ENCODE peak calls at places on chromosomes 12 and 14, in seven cellular contexts. One of them, this sample, is unnamed.

GRCh38 chr12:109645194-109645593 is 68.4 kb upstream of the FAM222A start:
- DNase-seq in T follicular helper cell: no peak
- DNase-seq in kidney tubule cell: no peak
- DNase-seq in cardiac muscle cell: no peak
- DNase-seq in SW 1271: no peak
- DNase-seq in glutamatergic neuron: no peak
- DNase-seq in left ventricle myocardium inferior: no peak
- DNase-seq in this sample: no peak

GRCh38 chr12:85002778-85003296 is 33.2 kb downstream of the TSPAN19 start:
- DNase-seq in T follicular helper cell: no peak
- DNase-seq in kidney tubule cell: no peak
- DNase-seq in cardiac muscle cell: no peak
- DNase-seq in SW 1271: no peak
- DNase-seq in glutamatergic neuron: no peak
- DNase-seq in left ventricle myocardium inferior: no peak
- DNase-seq in this sample: no peak

GRCh38 chr12:90940872-90941499 is 14.0 kb downstream of the CCER1 start:
- DNase-seq in T follicular helper cell: no peak
- DNase-seq in kidney tubule cell: peak; percentile 63
- DNase-seq in cardiac muscle cell: peak; percentile 67
- DNase-seq in SW 1271: peak; percentile 3
- DNase-seq in glutamatergic neuron: no peak
- DNase-seq in left ventricle myocardium inferior: no peak
- DNase-seq in this sample: no peak

GRCh38 chr14:58898655-58899316 is 261.0 kb downstream of the DACT1 start:
- DNase-seq in T follicular helper cell: no peak
- DNase-seq in kidney tubule cell: peak; percentile 96
- DNase-seq in cardiac muscle cell: no peak
- DNase-seq in SW 1271: no peak
- DNase-seq in glutamatergic neuron: no peak
- DNase-seq in left ventricle myocardium inferior: no peak
- DNase-seq in this sample: no peak

GRCh38 chr12:113142173-113142885 is 6.8 kb upstream of the RASAL1 start:
- DNase-seq in T follicular helper cell: no peak
- DNase-seq in kidney tubule cell: peak; percentile 41
- DNase-seq in cardiac muscle cell: no peak
- DNase-seq in SW 1271: no peak
- DNase-seq in glutamatergic neuron: no peak
- DNase-seq in left ventricle myocardium inferior: peak; percentile 44
- DNase-seq in this sample: no peak

GRCh38 chr12:103181366-103182152 is 224.1 kb downstream of the ASCL1 start:
- DNase-seq in T follicular helper cell: no peak
- DNase-seq in kidney tubule cell: no peak
- DNase-seq in cardiac muscle cell: no peak
- DNase-seq in SW 1271: no peak
- DNase-seq in glutamatergic neuron: no peak
- DNase-seq in left ventricle myocardium inferior: no peak
- DNase-seq in this sample: no peak

GRCh38 chr14:22319526-22320352 is 269.3 kb downstream of the DAD1 start:
- DNase-seq in T follicular helper cell: no peak
- DNase-seq in kidney tubule cell: peak; percentile 59
- DNase-seq in cardiac muscle cell: peak; percentile 59
- DNase-seq in SW 1271: peak; percentile 18
- DNase-seq in glutamatergic neuron: peak; percentile 51
- DNase-seq in left ventricle myocardium inferior: no peak
- DNase-seq in this sample: peak; percentile 30

GRCh38 chr12:104573-105081 is 38.1 kb downstream of the IQSEC3 start:
- DNase-seq in T follicular helper cell: no peak
- DNase-seq in kidney tubule cell: peak; percentile 25
- DNase-seq in cardiac muscle cell: no peak
- DNase-seq in SW 1271: no peak
- DNase-seq in glutamatergic neuron: no peak
- DNase-seq in left ventricle myocardium inferior: no peak
- DNase-seq in this sample: peak; percentile 61

GRCh38 chr12:93050026-93050747 is 121.1 kb upstream of the EEA1 start:
- DNase-seq in T follicular helper cell: no peak
- DNase-seq in kidney tubule cell: no peak
- DNase-seq in cardiac muscle cell: no peak
- DNase-seq in SW 1271: no peak
- DNase-seq in glutamatergic neuron: no peak
- DNase-seq in left ventricle myocardium inferior: no peak
- DNase-seq in this sample: no peak

GRCh38 chr12:124457287-124458219 is 109.9 kb downstream of the NCOR2 start:
- DNase-seq in T follicular helper cell: peak; percentile 56
- DNase-seq in kidney tubule cell: no peak
- DNase-seq in cardiac muscle cell: no peak
- DNase-seq in SW 1271: no peak
- DNase-seq in glutamatergic neuron: no peak
- DNase-seq in left ventricle myocardium inferior: peak; percentile 81
- DNase-seq in this sample: no peak